ENCODE peak calls at places on chromosomes 13 and 19, in four cellular contexts. H is lung; F is endodermal cell; D is CD8-positive, alpha-beta T cell. E is an unnamed sample.
A peak's percentile ranks its signal among the peaks of the same experiment; 100 is the strongest.

GRCh38 chr13:50303963-50304721 is 288.9 kb downstream of the KCNRG start:
- DNase-seq in H (no peak), F (no peak), D (no peak), E (no peak)

GRCh38 chr19:6740589-6741348 is 1.3 kb downstream of the TRIP10 start:
- DNase-seq in H (peak; percentile 64), F (peak; percentile 87), D (no peak), E (no peak)

GRCh38 chr13:25648996-25649633 is 277.3 kb downstream of the ATP8A2 start:
- DNase-seq in H (no peak), F (no peak), D (no peak), E (no peak)

GRCh38 chr13:64164435-64164834 is 2748.8 kb upstream of the PCDH20 start:
- DNase-seq in H (no peak), F (no peak), D (no peak), E (no peak)

GRCh38 chr19:35767288-35768081 is 7.9 kb upstream of the ARHGAP33 start:
- DNase-seq in H (no peak), F (peak; percentile 98), D (no peak), E (no peak)

GRCh38 chr19:1132625-1133383 is 29.0 kb downstream of the GPX4 start:
- DNase-seq in H (no peak), F (no peak), D (no peak), E (no peak)

GRCh38 chr13:30844548-30845296 is 61.3 kb upstream of the MEDAG start:
- DNase-seq in H (no peak), F (no peak), D (no peak), E (no peak)

GRCh38 chr13:113533441-113533840 is 42.9 kb upstream of the DCUN1D2 start:
- DNase-seq in H (no peak), F (no peak), D (no peak), E (peak; percentile 23)

GRCh38 chr19:33804021-33804799 is 7.5 kb downstream of the KCTD15 start:
- DNase-seq in H (no peak), F (no peak), D (no peak), E (no peak)

GRCh38 chr13:65188691-65189090 is 2041.4 kb downstream of the PCDH9 start:
- DNase-seq in H (no peak), F (no peak), D (no peak), E (no peak)
- H3K4me3 ChIP-seq in H (no peak overlapping the region), F (no peak overlapping the region), D (no peak overlapping the region), E (no peak overlapping the region)

GRCh38 chr13:51734786-51735185 is 69.2 kb downstream of the DHRS12 start:
- DNase-seq in H (no peak), F (no peak), D (no peak), E (no peak)

GRCh38 chr13:51731759-51732158 is 72.2 kb downstream of the DHRS12 start:
- DNase-seq in H (no peak), F (no peak), D (no peak), E (no peak)

GRCh38 chr13:51729853-51730553 is 74.0 kb downstream of the DHRS12 start:
- DNase-seq in H (no peak), F (no peak), D (no peak), E (peak; percentile 70)

GRCh38 chr13:51730927-51731326 is 73.0 kb downstream of the DHRS12 start:
- DNase-seq in H (no peak), F (no peak), D (no peak), E (no peak)

DNA sequence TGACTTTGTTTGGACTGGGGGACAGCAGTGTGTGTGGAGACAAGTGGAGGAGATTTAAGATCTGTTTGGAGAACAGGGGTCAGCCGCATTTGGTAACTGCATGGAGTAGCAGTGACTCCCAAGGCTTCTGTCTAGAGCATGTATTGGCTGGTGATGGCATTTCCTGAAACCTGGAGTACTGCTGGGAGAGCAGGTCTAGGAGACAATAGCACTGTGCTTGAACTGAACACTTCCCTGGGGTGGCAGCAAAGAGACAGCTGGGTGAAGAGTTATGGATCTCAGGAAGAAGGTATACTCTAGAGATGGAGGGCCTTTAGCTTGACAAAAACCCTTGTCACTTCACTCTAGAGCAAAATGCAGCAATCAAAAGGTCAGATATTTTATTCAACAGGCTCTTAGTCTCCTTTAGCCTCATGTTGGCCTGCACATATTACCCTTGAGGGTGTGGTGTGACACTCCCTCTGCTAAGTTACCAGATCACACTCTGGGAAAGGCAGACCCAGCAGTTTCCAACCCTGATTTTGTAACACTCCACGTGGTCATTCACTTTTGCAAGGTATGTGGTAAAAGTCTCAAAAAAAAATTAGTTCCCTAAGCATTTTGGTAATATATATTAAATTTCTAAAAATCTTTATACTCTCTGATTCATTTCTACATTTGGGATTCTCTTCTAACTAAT is 70.2 kb downstream of the DHRS12 start:
- DNase-seq in H (no peak), F (no peak), D (no peak), E (no peak)
- TF ChIP-seq CTCF in H (no peak), F (no peak), D (no peak), E (peak; percentile 9)

GRCh38 chr19:5074418-5074817 is 105.5 kb downstream of the KDM4B start:
- DNase-seq in H (no peak), F (no peak), D (no peak), E (no peak)

GRCh38 chr19:5075603-5076002 is 106.7 kb downstream of the KDM4B start:
- DNase-seq in H (no peak), F (no peak), D (no peak), E (no peak)

GRCh38 chr19:5073153-5073844 is 104.4 kb downstream of the KDM4B start:
- DNase-seq in H (no peak), F (peak; percentile 74), D (no peak), E (no peak)

GRCh38 chr19:5076440-5077208 is 107.7 kb downstream of the KDM4B start:
- DNase-seq in H (no peak), F (no peak), D (no peak), E (no peak)

GRCh38 chr19:5074830-5075394 is 106.0 kb downstream of the KDM4B start:
- DNase-seq in H (no peak), F (no peak), D (no peak), E (no peak)
- H3K36me3 ChIP-seq in H (no peaks in the 10 kb centered on the region), F (peaks cover 28% of the 10 kb centered on the region), D (no peaks in the 10 kb centered on the region), E (peaks cover 1% of the 10 kb centered on the region)

DNA sequence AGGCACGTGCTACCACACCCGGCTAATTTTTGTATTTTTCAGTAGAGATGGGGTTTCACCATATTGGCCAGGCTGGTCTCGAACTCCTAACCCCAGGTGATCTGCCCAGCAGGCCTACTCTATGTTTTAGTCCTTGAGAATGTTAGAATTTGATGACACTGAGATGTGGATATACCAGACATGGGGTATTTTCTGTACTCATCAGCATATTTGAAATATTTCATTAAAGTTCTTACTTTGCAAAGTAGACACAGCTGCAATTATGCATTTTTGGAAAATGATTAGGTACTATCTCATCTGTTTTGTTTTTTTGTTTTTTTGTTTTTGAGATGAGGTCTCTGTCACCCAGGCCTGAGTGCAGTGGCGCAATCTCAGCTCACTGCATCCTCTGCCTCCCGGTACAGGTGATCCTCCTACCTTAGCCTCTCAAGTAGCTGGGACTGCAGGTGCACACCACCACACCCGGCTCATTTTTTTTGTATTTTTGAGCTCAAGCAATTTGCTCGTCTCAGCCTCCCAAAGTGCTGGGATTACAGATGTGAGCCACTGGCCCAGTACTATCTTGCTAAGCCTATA is 12.7 kb downstream of the SPINT2 start:
- DNase-seq in H (no peak), F (no peak), D (no peak), E (no peak)
- H3K4me3 ChIP-seq in H (no peak overlapping the region), F (no peak overlapping the region), D (no peak overlapping the region), E (no peak overlapping the region)

DNA sequence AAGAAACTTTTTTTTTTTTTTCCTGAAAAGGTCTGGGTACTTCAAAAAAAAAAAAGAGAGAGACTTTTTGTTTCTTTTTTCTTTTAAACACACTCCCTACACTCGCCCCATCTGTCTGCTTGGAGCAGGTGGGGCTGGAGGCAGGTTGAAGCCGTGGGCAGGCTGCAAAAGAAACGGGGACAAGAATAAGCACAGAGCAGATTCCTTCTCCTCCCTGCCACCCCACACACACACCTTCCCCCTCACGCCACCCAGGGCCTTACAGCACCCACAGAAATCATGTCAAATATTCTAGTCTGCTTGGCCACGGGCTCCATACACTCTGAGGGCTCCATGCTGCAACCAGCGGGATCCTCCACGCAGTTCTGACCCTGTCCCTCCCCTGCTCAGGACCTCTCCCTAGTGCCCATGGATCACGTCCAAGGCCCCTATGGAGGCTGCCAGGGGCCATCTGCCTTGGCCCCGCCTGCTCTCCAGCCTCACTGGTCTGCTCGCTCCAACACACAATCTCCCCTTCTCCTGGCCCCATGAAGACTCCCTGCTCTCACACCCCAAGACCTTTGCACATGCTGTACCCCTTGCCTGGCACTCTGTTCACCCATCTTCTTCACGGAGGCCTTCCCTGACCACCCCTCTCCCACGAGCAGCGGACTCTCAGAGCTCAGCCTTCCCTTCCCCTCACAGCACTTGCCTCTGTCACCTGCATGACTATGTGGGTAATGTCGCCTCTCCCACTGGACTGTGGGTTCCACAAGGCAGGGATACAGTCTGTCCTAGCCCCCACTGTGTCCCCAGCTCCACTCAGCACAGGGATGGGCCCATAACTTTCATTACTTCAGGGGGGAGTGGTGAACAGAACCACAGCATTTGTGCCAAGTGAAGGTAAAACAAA is 11.4 kb downstream of the AKT2 start:
- DNase-seq in H (no peak), F (no peak), D (no peak), E (no peak)
- TF ChIP-seq CTCF in H (no peak), F (no peak), D (no peak), E (no peak)

GRCh38 chr13:19834704-19835103 is 28.7 kb downstream of the ZMYM5 start:
- DNase-seq in H (no peak), F (peak; percentile 13), D (no peak), E (no peak)

GRCh38 chr13:19838726-19839342 is 24.6 kb downstream of the ZMYM5 start:
- DNase-seq in H (no peak), F (no peak), D (no peak), E (no peak)

GRCh38 chr13:19836472-19836871 is 27.0 kb downstream of the ZMYM5 start:
- DNase-seq in H (no peak), F (no peak), D (no peak), E (no peak)
- H3K36me3 ChIP-seq in H (peaks cover 16% of the 10 kb centered on the region), F (peaks cover 67% of the 10 kb centered on the region), D (peaks cover 19% of the 10 kb centered on the region), E (peaks cover 2% of the 10 kb centered on the region)

E was measured in kidney epithelial cell.